ENCODE peak calls at places on chromosomes 11 and 22, in five cellular contexts. N, T, V, Y and C are unnamed samples.

GRCh38 chr11:67504023-67504949 is 877 bp downstream of the PITPNM1 start:
- DNase-seq in N (no peak), T (peak; percentile 71), V (no peak), Y (peak; percentile 56), C (peak; percentile 51)

GRCh38 chr11:63614136-63614664 is at the start of gene PLAAT3:
- DNase-seq in N (no peak), T (peak; percentile 89), V (peak; percentile 78), Y (peak; percentile 31), C (peak; percentile 38)

GRCh38 chr22:50182176-50183081 is 3.3 kb upstream of the TRABD start:
- DNase-seq in N (no peak), T (no peak), V (no peak), Y (no peak), C (no peak)

GRCh38 chr11:2778630-2779498 is 79.1 kb upstream of the KCNQ1OT1 start:
- DNase-seq in N (peak; percentile 63), T (peak; percentile 42), V (no peak), Y (no peak), C (peak; percentile 85)

GRCh38 chr11:124039557-124039956 is 1.6 kb downstream of the OR10G7 start:
- DNase-seq in N (no peak), T (no peak), V (no peak), Y (no peak), C (no peak)

GRCh38 chr11:121451178-121451981 is 734 bp upstream of the SORL1 start:
- DNase-seq in N (no peak), T (no peak), V (no peak), Y (no peak), C (no peak)

GRCh38 chr22:17106161-17106784 is 14.9 kb downstream of the TMEM121B start:
- DNase-seq in N (no peak), T (no peak), V (no peak), Y (no peak), C (no peak)

GRCh38 chr11:131980878-131981668 is 610.7 kb downstream of the NTM start:
- DNase-seq in N (no peak), T (no peak), V (no peak), Y (no peak), C (peak; percentile 19)

GRCh38 chr22:44351685-44352377 is 39.1 kb upstream of the SHISAL1 start:
- DNase-seq in N (peak; percentile 95), T (no peak), V (peak; percentile 94), Y (no peak), C (peak; percentile 89)

GRCh38 chr11:5690736-5691135 is 1.1 kb downstream of the TRIM22 start:
- DNase-seq in N (peak; percentile 13), T (no peak), V (no peak), Y (no peak), C (peak; percentile 18)

GRCh38 chr11:44763111-44763820 is 36.5 kb downstream of the TSPAN18 start:
- DNase-seq in N (peak; percentile 49), T (peak; percentile 41), V (no peak), Y (no peak), C (peak; percentile 77)

GRCh38 chr22:47195676-47196492 is 433.4 kb downstream of the TBC1D22A start:
- DNase-seq in N (no peak), T (no peak), V (no peak), Y (no peak), C (no peak)

GRCh38 chr11:46666982-46667590 is 33.3 kb downstream of the ARHGAP1 start:
- DNase-seq in N (no peak), T (no peak), V (no peak), Y (no peak), C (no peak)

GRCh38 chr22:37544955-37545702 is 15.2 kb upstream of the CDC42EP1 start:
- DNase-seq in N (peak; percentile 58), T (peak; percentile 95), V (peak; percentile 96), Y (no peak), C (peak; percentile 84)

GRCh38 chr22:45034821-45035220 is 25.0 kb upstream of the PHF21B start:
- DNase-seq in N (no peak), T (no peak), V (no peak), Y (no peak), C (no peak)

GRCh38 chr11:57778318-57779037 is 16.9 kb downstream of the CTNND1 start:
- DNase-seq in N (peak; percentile 98), T (peak; percentile 71), V (peak; percentile 99), Y (peak; percentile 87), C (peak; percentile 98)

GRCh38 chr11:134664447-134664846 is 252.4 kb upstream of the B3GAT1 start:
- DNase-seq in N (no peak), T (peak; percentile 10), V (no peak), Y (no peak), C (no peak)

GRCh38 chr22:49825944-49826602 is 1.6 kb downstream of the BRD1 start:
- DNase-seq in N (peak; percentile 72), T (no peak), V (no peak), Y (no peak), C (peak; percentile 64)

GRCh38 chr22:37577957-37578356 is 1.9 kb downstream of the LGALS2 start:
- DNase-seq in N (no peak), T (no peak), V (no peak), Y (no peak), C (no peak)

GRCh38 chr11:61552108-61552635 is 28.7 kb downstream of the SYT7 start:
- DNase-seq in N (no peak), T (no peak), V (no peak), Y (no peak), C (no peak)

GRCh38 chr11:66543263-66544107 is 2.4 kb downstream of the ZDHHC24 start:
- DNase-seq in N (peak; percentile 57), T (no peak), V (peak; percentile 69), Y (no peak), C (peak; percentile 69)

GRCh38 chr22:50257451-50258360 is 3.8 kb downstream of the MAPK12 start:
- DNase-seq in N (no peak), T (no peak), V (peak; percentile 67), Y (no peak), C (no peak)

GRCh38 chr11:77067776-77068460 is 1.1 kb downstream of the CAPN5 start:
- DNase-seq in N (no peak), T (no peak), V (no peak), Y (no peak), C (peak; percentile 13)

GRCh38 chr22:36386351-36386899 is 1.3 kb downstream of the MYH9 start:
- DNase-seq in N (no peak), T (no peak), V (no peak), Y (no peak), C (peak; percentile 55)

GRCh38 chr11:116796548-116796947 is 4.9 kb upstream of the APOA5 start:
- DNase-seq in N (no peak), T (no peak), V (no peak), Y (no peak), C (no peak)

GRCh38 chr11:84541711-84542340 is 1085.3 kb downstream of the DLG2 start:
- DNase-seq in N (no peak), T (no peak), V (no peak), Y (no peak), C (no peak)

GRCh38 chr11:35594680-35595079 is 23.6 kb upstream of the FJX1 start:
- DNase-seq in N (no peak), T (no peak), V (no peak), Y (no peak), C (no peak)

GRCh38 chr11:64614927-64615326 is 23.9 kb downstream of the SLC22A12 start:
- DNase-seq in N (no peak), T (no peak), V (no peak), Y (no peak), C (no peak)

GRCh38 chr11:103051986-103052385 is 40.0 kb downstream of the DCUN1D5 start:
- DNase-seq in N (peak; percentile 54), T (no peak), V (no peak), Y (no peak), C (no peak)

GRCh38 chr11:103047837-103048236 is 44.1 kb downstream of the DCUN1D5 start:
- DNase-seq in N (no peak), T (no peak), V (no peak), Y (no peak), C (peak; percentile 22)

GRCh38 chr11:103053997-103054396 is 38.0 kb downstream of the DCUN1D5 start:
- DNase-seq in N (no peak), T (no peak), V (no peak), Y (no peak), C (peak; percentile 16)

GRCh38 chr11:103055174-103055890 is 36.6 kb downstream of the DCUN1D5 start:
- DNase-seq in N (peak; percentile 65), T (no peak), V (peak; percentile 28), Y (peak; percentile 3), C (peak; percentile 62)

GRCh38 chr11:103051158-103051801 is 40.7 kb downstream of the DCUN1D5 start:
- DNase-seq in N (no peak), T (no peak), V (no peak), Y (no peak), C (no peak)
- H2BK120ac ChIP-seq in N (no peak overlapping the region), T (no peak overlapping the region), V (no peak overlapping the region), Y (no peak overlapping the region), C (no peak overlapping the region)

DNA sequence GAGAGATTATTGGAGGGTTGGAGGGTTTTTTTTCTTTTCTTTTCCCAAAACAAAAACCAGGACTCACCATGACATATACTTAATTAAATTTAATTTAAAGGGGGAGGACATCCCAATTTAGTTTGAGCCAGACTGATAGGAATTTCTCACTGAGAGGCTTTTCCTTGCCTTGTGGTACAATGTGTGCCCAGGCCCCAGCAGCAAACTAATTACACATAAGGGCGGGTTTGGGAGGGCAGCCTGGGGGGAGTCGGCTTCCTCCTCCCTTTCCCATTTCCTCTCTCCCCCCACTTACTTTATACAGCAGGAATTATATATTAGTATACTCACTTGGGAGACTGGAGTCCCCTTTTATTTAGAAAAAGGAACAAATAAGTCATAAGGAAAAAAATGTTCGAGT is 2.9 kb downstream of the TEAD1 start:
- DNase-seq in N (no peak), T (no peak), V (peak; percentile 79), Y (no peak), C (peak; percentile 53)
- H3K4me3 ChIP-seq in N (peak overlapping the region; percentile 66), T (peak overlapping the region; percentile 0), V (no peak overlapping the region), Y (no peak overlapping the region), C (peak overlapping the region; percentile 90)

GRCh38 chr11:107044503-107044902 is 26.2 kb upstream of the GUCY1A2 start:
- DNase-seq in N (no peak), T (no peak), V (no peak), Y (no peak), C (no peak)

GRCh38 chr11:107054391-107054790 is 36.1 kb upstream of the GUCY1A2 start:
- DNase-seq in N (no peak), T (no peak), V (no peak), Y (no peak), C (no peak)

GRCh38 chr11:107050126-107050525 is 31.9 kb upstream of the GUCY1A2 start:
- DNase-seq in N (no peak), T (no peak), V (no peak), Y (no peak), C (no peak)
- H2BK15ac ChIP-seq in N (no peak overlapping the region), T (no peak overlapping the region), V (no peak overlapping the region), Y (no peak overlapping the region), C (no peak overlapping the region)

GRCh38 chr11:126061707-126062678 is 673 bp downstream of the CDON start:
- DNase-seq in N (peak; percentile 5), T (peak; percentile 74), V (peak; percentile 89), Y (no peak), C (peak; percentile 30)
- H2BK120ac ChIP-seq in N (no peak overlapping the region), T (no peak overlapping the region), V (no peak overlapping the region), Y (peak overlapping the region; percentile 69), C (peak overlapping the region; percentile 49)